ENCODE peak calls at places on chromosomes 12 and 14, in ten cellular contexts. K, Q, I, Y, X, B, N, L, P and U are unnamed samples.

GRCh38 chr12:122413516-122414404 is 8.7 kb downstream of the CLIP1 start:
- DNase-seq in N (no peak), Y (no peak), K (no peak), B (no peak), X (no peak), I (no peak), Q (no peak), L (no peak), P (no peak), U (no peak)

GRCh38 chr12:132180648-132181546 is 36.6 kb downstream of the NOC4L start:
- DNase-seq in K (no peak), P (no peak), X (no peak), I (no peak), Q (no peak), L (no peak), B (no peak), N (no peak), Y (no peak), U (no peak)

GRCh38 chr12:44852483-44852882 is 23.6 kb downstream of the NELL2 start:
- DNase-seq in B (no peak), I (no peak), Q (no peak), L (no peak), N (no peak), K (no peak), X (no peak), P (no peak), Y (no peak), U (no peak)

GRCh38 chr12:33588082-33588712 is 148.6 kb upstream of the SYT10 start:
- DNase-seq in I (no peak), P (peak), X (no peak), K (no peak), N (no peak), Q (no peak), L (no peak), B (no peak), Y (peak), U (no peak)

GRCh38 chr14:73625686-73626085 is 13.4 kb downstream of the ACOT6 start:
- DNase-seq in B (no peak), N (no peak), L (no peak), X (no peak), K (no peak), Q (no peak), P (no peak), Y (no peak), I (no peak), U (no peak)

GRCh38 chr14:57418999-57419398 is 28.6 kb downstream of the NAA30 start:
- DNase-seq in Y (no peak), X (no peak), Q (no peak), L (no peak), B (no peak), K (no peak), P (no peak), N (no peak), I (no peak), U (no peak)

GRCh38 chr12:94244165-94245133 is 96.1 kb downstream of the PLXNC1 start:
- DNase-seq in X (no peak), L (peak), Y (no peak), P (no peak), B (no peak), N (no peak), Q (no peak), K (no peak), I (peak), U (no peak)

GRCh38 chr14:87411370-87411769 is 581.6 kb downstream of the GALC start:
- DNase-seq in K (no peak), P (no peak), N (no peak), I (no peak), L (no peak), X (no peak), B (no peak), Q (no peak), Y (no peak), U (no peak)

GRCh38 chr14:59195898-59196297 is 7.4 kb downstream of the DAAM1 start:
- DNase-seq in P (no peak), Q (no peak), B (no peak), I (no peak), L (no peak), Y (no peak), K (no peak), N (no peak), X (no peak), U (no peak)

GRCh38 chr12:82655751-82656150 is 31.0 kb upstream of the TMTC2 start:
- DNase-seq in X (no peak), Q (no peak), N (no peak), P (no peak), Y (no peak), B (no peak), L (no peak), K (no peak), I (no peak), U (no peak)

GRCh38 chr12:110349096-110349495 is 54.4 kb downstream of the ANAPC7 start:
- DNase-seq in B (no peak), I (no peak), P (no peak), N (no peak), X (no peak), L (no peak), K (no peak), Q (no peak), Y (no peak), U (no peak)

GRCh38 chr12:106302401-106303201 is at the start of gene TCP11L2:
- DNase-seq in X (peak), N (peak), Y (peak), P (peak), B (peak), L (peak), I (peak), K (peak), Q (peak), U (peak)

GRCh38 chr12:91331371-91331770 is 148.8 kb upstream of the DCN start:
- DNase-seq in Q (no peak), B (no peak), K (no peak), L (no peak), I (no peak), N (no peak), Y (no peak), X (no peak), P (no peak), U (no peak)

GRCh38 chr12:12927211-12928079 is 24.5 kb downstream of the GPRC5D start:
- DNase-seq in Y (no peak), I (peak), B (peak), L (peak), Q (peak), X (peak), K (no peak), P (peak), N (peak), U (peak)

GRCh38 chr12:91892081-91892855 is 253.4 kb downstream of the BTG1 start:
- DNase-seq in I (no peak), B (no peak), L (no peak), P (no peak), Y (no peak), Q (no peak), K (no peak), X (no peak), N (no peak), U (no peak)

GRCh38 chr12:93552427-93552826 is 20.0 kb upstream of the SOCS2 start:
- DNase-seq in I (no peak), K (no peak), L (no peak), P (no peak), X (peak), Y (no peak), B (no peak), N (no peak), Q (no peak), U (no peak)

GRCh38 chr14:22850944-22851790 is 14.8 kb downstream of the MMP14 start:
- DNase-seq in B (no peak), Q (no peak), N (peak), P (no peak), K (no peak), L (peak), X (peak), I (peak), Y (peak), U (no peak)

GRCh38 chr12:14954269-14954668 is 7.1 kb downstream of the ARHGDIB start:
- DNase-seq in X (no peak), I (no peak), Q (no peak), L (no peak), P (peak), B (no peak), Y (no peak), K (no peak), N (no peak), U (no peak)

GRCh38 chr12:96225003-96225855 is 31.1 kb downstream of the ELK3 start:
- DNase-seq in I (no peak), K (no peak), P (no peak), X (no peak), N (no peak), Y (no peak), L (no peak), B (no peak), Q (no peak), U (peak)

GRCh38 chr12:109016978-109017377 is 3.9 kb downstream of the SVOP start:
- DNase-seq in N (no peak), K (no peak), I (no peak), X (no peak), L (no peak), B (no peak), Y (no peak), P (no peak), Q (no peak), U (no peak)

GRCh38 chr14:24250354-24250753 is 7.9 kb upstream of the TINF2 start:
- DNase-seq in Q (no peak), B (no peak), X (no peak), Y (no peak), K (no peak), I (peak), N (no peak), P (no peak), L (no peak), U (no peak)

GRCh38 chr14:88225721-88226120 is 97.3 kb downstream of the KCNK10 start:
- DNase-seq in Y (no peak), B (no peak), P (no peak), N (no peak), L (no peak), I (no peak), Q (no peak), K (no peak), X (no peak), U (no peak)

GRCh38 chr12:54824402-54824801 is 29.9 kb upstream of the MUCL1 start:
- DNase-seq in K (no peak), Y (no peak), Q (no peak), L (no peak), I (no peak), P (no peak), X (no peak), B (no peak), N (no peak), U (no peak)

GRCh38 chr12:44774815-44775411 is 101.2 kb downstream of the NELL2 start:
- DNase-seq in P (peak), I (peak), Y (no peak), N (peak), X (peak), Q (peak), K (peak), B (peak), L (peak), U (peak)

GRCh38 chr14:51807355-51807754 is 53.1 kb upstream of the GNG2 start:
- DNase-seq in N (peak), Y (peak), X (no peak), K (no peak), P (no peak), L (no peak), B (no peak), I (no peak), Q (no peak), U (no peak)

GRCh38 chr14:63134801-63135200 is 69.4 kb upstream of the RHOJ start:
- DNase-seq in I (no peak), B (no peak), L (no peak), N (peak), Y (peak), Q (no peak), X (no peak), K (no peak), P (no peak), U (no peak)

GRCh38 chr14:100696590-100696989 is 30.1 kb upstream of the DLK1 start:
- DNase-seq in Y (no peak), N (no peak), I (no peak), L (no peak), Q (no peak), P (no peak), B (no peak), X (no peak), K (no peak), U (no peak)

GRCh38 chr12:120500577-120500976 is 4.7 kb downstream of the DYNLL1 start:
- DNase-seq in B (no peak), K (no peak), I (no peak), L (no peak), X (no peak), N (peak), P (no peak), Y (no peak), Q (no peak), U (no peak)

GRCh38 chr12:102479099-102479887 is 1.1 kb downstream of the IGF1 start:
- DNase-seq in I (no peak), Y (peak), X (no peak), K (no peak), N (no peak), P (no peak), B (no peak), L (no peak), Q (no peak), U (no peak)

GRCh38 chr14:103281496-103282231 is 52.4 kb upstream of the EIF5 start:
- DNase-seq in I (no peak), X (peak), L (peak), K (peak), N (peak), Q (no peak), B (peak), P (peak), Y (peak), U (no peak)

GRCh38 chr14:72856530-72857264 is 37.2 kb downstream of the DPF3 start:
- DNase-seq in K (no peak), B (no peak), P (no peak), X (no peak), I (no peak), N (no peak), Y (no peak), Q (no peak), L (no peak), U (no peak)

DNA sequence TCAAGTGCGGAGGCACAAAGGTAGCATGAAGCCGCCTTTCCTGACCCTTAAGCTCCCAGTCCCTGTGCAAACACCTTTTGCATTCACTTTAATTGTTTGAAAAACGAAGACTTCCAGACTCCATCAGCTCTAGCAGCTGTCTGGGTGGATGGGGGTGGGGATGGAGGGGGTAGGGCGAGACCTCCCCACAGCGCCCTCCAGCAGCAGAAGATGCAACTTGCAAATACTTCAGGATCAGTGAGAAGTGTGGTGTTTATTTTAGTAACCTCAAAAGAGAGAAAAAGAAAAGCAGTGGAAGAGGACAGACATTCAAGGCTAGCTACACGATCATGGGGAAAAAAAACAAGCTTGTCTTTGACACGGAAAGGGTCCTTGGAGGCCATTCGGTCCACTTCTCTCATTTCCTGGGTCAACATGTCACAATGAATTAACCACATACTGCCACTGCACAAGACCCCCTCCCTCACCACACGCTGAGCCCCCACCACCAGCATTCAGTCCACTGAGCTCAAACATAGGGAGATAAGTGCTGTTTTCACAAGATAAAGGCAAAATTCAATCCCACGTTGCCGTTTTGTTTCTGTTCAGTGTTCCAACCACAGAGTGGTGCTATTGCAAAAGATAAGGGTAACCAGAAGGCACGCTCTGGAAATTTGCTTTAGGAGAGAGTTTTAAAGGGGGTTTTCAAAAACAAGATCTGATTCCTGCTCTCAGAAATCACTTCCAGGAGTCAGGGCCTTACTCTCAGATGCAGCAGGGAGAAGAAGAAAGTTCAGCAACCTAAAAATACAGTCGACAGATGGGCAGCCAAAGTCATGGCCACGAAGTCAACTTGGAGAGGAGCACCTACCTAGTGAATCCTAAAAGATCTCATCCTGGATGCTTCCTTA is 3.3 kb upstream of the NTF3 start:
- DNase-seq in B (no peak), Q (no peak), P (no peak), X (no peak), I (no peak), L (no peak), N (peak), K (peak), Y (no peak), U (no peak)
- TF ChIP-seq CTCF in B (peak), Q (peak), P (peak), X (peak), I (no peak), L (peak), N (peak), K (no peak), Y (peak), U (peak)

GRCh38 chr14:55026793-55027560 is at the start of the genes SOCS4 and WDHD1:
- DNase-seq in Q (peak), I (peak), Y (peak), N (peak), L (peak), X (peak), P (peak), B (peak), K (peak), U (peak)
- TF ChIP-seq CTCF in Q (peak), I (no peak), Y (no peak), N (peak), L (peak), X (peak), P (no peak), B (no peak), K (no peak), U (no peak)

DNA sequence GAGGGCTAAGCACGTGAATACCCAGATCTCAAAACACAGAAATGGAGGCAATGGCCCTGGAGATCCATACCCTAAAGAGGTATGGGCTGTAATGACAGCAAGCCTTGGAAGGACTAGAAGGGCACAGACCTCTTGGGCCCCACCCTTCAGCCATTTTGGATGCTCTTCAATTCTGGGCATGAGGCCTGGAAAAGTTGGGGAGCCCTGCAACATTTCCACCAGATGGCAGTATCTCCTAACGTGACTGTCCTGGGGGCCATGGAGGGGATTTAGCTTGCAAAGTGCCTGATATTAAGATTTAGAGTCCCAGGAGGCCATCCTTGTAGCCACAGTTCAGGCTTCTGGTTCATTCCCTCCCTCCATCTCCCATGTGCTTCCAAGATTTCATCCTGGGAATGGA is 30.2 kb downstream of the KCNA5 start:
- DNase-seq in K (peak), Y (no peak), B (no peak), P (no peak), Q (no peak), L (no peak), X (no peak), N (peak), I (no peak), U (no peak)
- TF ChIP-seq CTCF in K (no peak), Y (peak), B (peak), P (peak), Q (peak), L (no peak), X (no peak), N (peak), I (no peak), U (no peak)

DNA sequence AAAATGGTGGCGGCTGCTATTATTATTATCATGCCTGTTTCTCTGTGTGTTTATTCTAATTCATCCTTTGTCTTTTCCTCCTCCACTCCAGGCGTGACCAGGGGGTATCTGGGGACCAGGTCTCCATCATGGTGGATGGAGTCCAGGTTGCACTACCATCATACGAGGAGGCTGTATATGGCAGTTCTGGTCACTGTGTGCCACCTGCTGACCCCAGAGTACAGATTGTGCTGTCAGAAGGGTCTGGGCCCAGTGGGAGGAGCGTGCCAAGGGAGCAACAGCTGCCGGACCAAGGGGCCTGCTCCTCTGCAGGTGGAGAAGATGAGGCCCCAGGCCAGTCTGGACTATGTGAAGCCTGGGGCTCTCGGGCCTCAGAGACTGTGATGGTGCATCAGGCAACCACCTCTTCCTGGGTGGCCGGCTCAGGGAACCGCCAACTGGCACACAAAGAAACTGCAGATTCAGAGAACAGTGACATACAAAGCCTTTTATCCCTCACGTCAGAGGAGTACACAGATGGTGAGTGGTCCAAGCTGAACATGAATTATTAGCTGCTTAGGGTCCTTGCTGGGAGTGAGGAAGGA is 58.3 kb upstream of the SRSF5 start:
- DNase-seq in N (no peak), K (peak), Q (no peak), P (no peak), I (no peak), B (peak), X (no peak), L (no peak), Y (no peak), U (no peak)
- TF ChIP-seq CTCF in N (peak), K (no peak), Q (peak), P (peak), I (no peak), B (peak), X (peak), L (peak), Y (peak), U (no peak)

DNA sequence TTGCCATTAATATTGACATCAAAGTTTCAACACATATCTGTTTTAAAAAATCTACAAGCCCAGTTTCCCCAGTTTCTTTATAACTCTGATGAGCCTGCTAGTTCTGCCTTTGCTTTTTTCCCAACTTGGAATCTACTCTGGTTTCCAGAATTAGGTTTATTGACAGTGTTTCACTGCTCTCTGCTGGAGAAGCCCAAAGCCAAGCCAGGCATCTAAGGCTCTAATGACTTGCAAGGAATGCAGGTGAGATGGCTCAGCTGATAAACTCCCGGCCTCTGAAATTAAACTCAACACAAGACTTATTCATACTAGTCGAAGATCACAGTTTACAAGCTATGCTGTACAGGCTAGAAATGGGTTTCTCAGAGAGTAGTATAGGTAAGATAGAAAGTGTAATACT is 54.3 kb downstream of the HMGA2 start:
- DNase-seq in I (no peak), Y (peak), L (no peak), P (peak), X (no peak), Q (no peak), B (no peak), N (no peak), K (peak), U (no peak)
- TF ChIP-seq CTCF in I (no peak), Y (peak), L (peak), P (peak), X (peak), Q (peak), B (no peak), N (peak), K (no peak), U (no peak)

GRCh38 chr14:29462271-29462670 is 465.4 kb downstream of the PRKD1 start:
- DNase-seq in Q (no peak), B (no peak), I (no peak), N (no peak), K (no peak), Y (no peak), P (no peak), X (no peak), L (no peak), U (no peak)

GRCh38 chr14:29461131-29461530 is 466.5 kb downstream of the PRKD1 start:
- DNase-seq in Y (no peak), K (no peak), X (no peak), Q (no peak), N (no peak), P (no peak), B (no peak), L (no peak), I (no peak), U (no peak)

GRCh38 chr14:29465095-29465494 is 462.6 kb downstream of the PRKD1 start:
- DNase-seq in I (no peak), Q (no peak), B (no peak), L (no peak), X (no peak), N (peak), P (no peak), Y (peak), K (no peak), U (no peak)

GRCh38 chr14:29462772-29463171 is 464.9 kb downstream of the PRKD1 start:
- DNase-seq in Y (no peak), K (no peak), B (no peak), N (no peak), X (no peak), P (no peak), I (no peak), L (no peak), Q (no peak), U (no peak)

GRCh38 chr14:29463727-29464370 is 463.8 kb downstream of the PRKD1 start:
- DNase-seq in N (no peak), Q (no peak), P (no peak), Y (no peak), X (no peak), B (no peak), K (no peak), L (no peak), I (no peak), U (no peak)
- TF ChIP-seq CTCF in N (no peak), Q (peak), P (no peak), Y (no peak), X (no peak), B (no peak), K (no peak), L (no peak), I (no peak), U (no peak)

GRCh38 chr12:124392271-124392990 is 97.5 kb downstream of the RFLNA start:
- DNase-seq in Y (peak), P (peak), X (no peak), Q (no peak), L (no peak), K (peak), N (peak), B (no peak), I (peak), U (no peak)
- TF ChIP-seq CTCF in Y (no peak), P (peak), X (peak), Q (peak), L (no peak), K (no peak), N (peak), B (peak), I (no peak), U (peak)